ENCODE peak calls at places on chromosomes 4 and X, in five cellular contexts. N, U, Q, L and V are unnamed samples.

GRCh38 chrX:65035451-65035779 is 59.2 kb upstream of the ZC4H2 start:
- DNase-seq in N (no peak), L (peak), Q (peak), U (no peak), V (no peak)

GRCh38 chr4:176792348-176793059 is at the start of gene VEGFC:
- DNase-seq in Q (peak), L (peak), U (peak), N (no peak), V (no peak)

GRCh38 chrX:14802943-14803710 is 69.7 kb downstream of the FANCB start:
- DNase-seq in N (no peak), U (no peak), Q (peak), L (no peak), V (no peak)

GRCh38 chr4:117064297-117064696 is 21.1 kb downstream of the TRAM1L1 start:
- DNase-seq in N (no peak), Q (no peak), U (no peak), L (no peak), V (no peak)

GRCh38 chr4:65227628-65228027 is 442.7 kb downstream of the EPHA5 start:
- DNase-seq in N (no peak), Q (no peak), U (no peak), L (no peak), V (no peak)

GRCh38 chr4:78611215-78611558 is 59.6 kb downstream of the ANXA3 start:
- DNase-seq in N (no peak), U (no peak), L (no peak), Q (no peak), V (no peak)

GRCh38 chr4:85929926-85930325 is 429.9 kb downstream of the MAPK10 start:
- DNase-seq in U (no peak), Q (no peak), L (no peak), N (no peak), V (peak)

GRCh38 chr4:29081230-29081955 is 1638.8 kb upstream of the PCDH7 start:
- DNase-seq in N (no peak), Q (peak), U (no peak), L (no peak), V (peak)

GRCh38 chrX:108584617-108585211 is 145.1 kb downstream of the COL4A5 start:
- DNase-seq in N (no peak), L (no peak), Q (peak), U (peak), V (peak)

GRCh38 chrX:14926471-14926870 is 53.2 kb downstream of the MOSPD2 start:
- DNase-seq in L (no peak), U (no peak), Q (no peak), N (no peak), V (no peak)

GRCh38 chrX:153406903-153407302 is 4.4 kb upstream of the ZFP92 start:
- DNase-seq in U (no peak), L (no peak), N (no peak), Q (no peak), V (no peak)

GRCh38 chr4:153234923-153235322 is 30.7 kb downstream of the TRIM2 start:
- DNase-seq in U (no peak), Q (peak), L (no peak), N (no peak), V (no peak)

GRCh38 chrX:68647156-68647957 is at the start of gene STARD8:
- DNase-seq in L (no peak), U (no peak), Q (peak), N (no peak), V (no peak)

GRCh38 chrX:23334871-23335599 is 386 bp downstream of the PTCHD1 start:
- DNase-seq in U (no peak), N (no peak), L (no peak), Q (no peak), V (no peak)

GRCh38 chr4:105902550-105903262 is 7.4 kb downstream of the NPNT start:
- DNase-seq in L (no peak), N (no peak), Q (no peak), U (no peak), V (no peak)

GRCh38 chrX:38627683-38628082 is 66.3 kb downstream of the TSPAN7 start:
- DNase-seq in Q (peak), L (no peak), U (peak), N (no peak), V (peak)

GRCh38 chr4:2402053-2402452 is 16.4 kb downstream of the ZFYVE28 start:
- DNase-seq in U (no peak), N (no peak), Q (no peak), L (no peak), V (no peak)

GRCh38 chr4:24515698-24516097 is 68.7 kb downstream of the DHX15 start:
- DNase-seq in U (no peak), Q (no peak), L (no peak), N (no peak), V (no peak)

GRCh38 chrX:32448945-32449344 is 762.4 kb downstream of the DMD start:
- DNase-seq in L (no peak), U (peak), Q (no peak), N (no peak), V (no peak)

GRCh38 chr4:147984065-147984777 is 252.3 kb downstream of the ARHGAP10 start:
- DNase-seq in L (no peak), N (no peak), Q (peak), U (peak), V (peak)

GRCh38 chr4:71270901-71271300 is 67.9 kb upstream of the SLC4A4 start:
- DNase-seq in Q (peak), U (peak), N (no peak), L (no peak), V (peak)

GRCh38 chr4:103011378-103012025 is 8.0 kb downstream of the SLC9B1 start:
- DNase-seq in N (no peak), L (no peak), U (no peak), Q (peak), V (no peak)

GRCh38 chr4:149183638-149184037 is 632.0 kb downstream of the IQCM start:
- DNase-seq in U (no peak), N (no peak), Q (no peak), L (no peak), V (no peak)

GRCh38 chrX:1418901-1419544 is 27.1 kb upstream of the SLC25A6 start:
- DNase-seq in N (no peak), Q (no peak), U (no peak), L (peak), V (no peak)

GRCh38 chr4:41874398-41874797 is 60.8 kb upstream of the TMEM33 start:
- DNase-seq in N (no peak), Q (no peak), U (no peak), L (no peak), V (no peak)

GRCh38 chrX:42678133-42678532 is 99.8 kb downstream of the PPP1R2C start:
- DNase-seq in U (no peak), L (no peak), N (no peak), Q (peak), V (no peak)

DNA sequence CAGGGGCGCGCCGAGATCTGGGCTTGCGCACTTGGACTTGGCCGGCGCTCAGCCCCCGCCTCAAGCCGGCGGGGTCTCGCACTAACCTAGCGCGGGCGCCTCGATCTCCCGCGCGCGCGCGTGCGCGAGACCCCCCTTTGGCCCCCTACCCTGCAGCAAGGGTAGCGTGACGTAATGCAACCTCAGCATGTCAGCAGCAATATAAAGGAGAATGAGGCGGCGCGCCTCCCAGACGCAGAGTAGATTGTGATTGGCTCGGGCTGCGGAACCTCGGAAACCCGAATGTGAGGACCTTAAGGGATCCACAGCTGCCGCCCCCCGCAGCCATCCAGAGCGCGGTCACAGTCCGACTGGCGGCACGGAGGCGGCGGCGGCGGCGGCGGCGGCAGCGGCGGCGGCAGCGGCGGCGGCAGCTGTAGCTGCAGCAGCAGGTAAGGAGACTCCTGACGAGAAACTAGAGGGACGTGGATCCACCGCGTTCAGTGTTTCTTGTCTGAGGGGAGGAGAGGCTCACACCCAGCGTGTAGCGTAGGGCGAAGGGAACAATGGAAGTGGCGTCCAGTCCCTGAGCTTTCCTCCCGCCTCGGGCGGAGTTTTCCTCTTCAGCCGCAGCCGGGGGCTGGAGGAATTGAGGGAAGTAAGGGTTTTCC is at the start of the genes SATL1 and ZNF711:
- DNase-seq in U (peak), Q (peak), N (no peak), L (peak), V (peak)
- H3K4me3 ChIP-seq in U (peak), Q (peak), N (peak), L (peak), V (peak)

DNA sequence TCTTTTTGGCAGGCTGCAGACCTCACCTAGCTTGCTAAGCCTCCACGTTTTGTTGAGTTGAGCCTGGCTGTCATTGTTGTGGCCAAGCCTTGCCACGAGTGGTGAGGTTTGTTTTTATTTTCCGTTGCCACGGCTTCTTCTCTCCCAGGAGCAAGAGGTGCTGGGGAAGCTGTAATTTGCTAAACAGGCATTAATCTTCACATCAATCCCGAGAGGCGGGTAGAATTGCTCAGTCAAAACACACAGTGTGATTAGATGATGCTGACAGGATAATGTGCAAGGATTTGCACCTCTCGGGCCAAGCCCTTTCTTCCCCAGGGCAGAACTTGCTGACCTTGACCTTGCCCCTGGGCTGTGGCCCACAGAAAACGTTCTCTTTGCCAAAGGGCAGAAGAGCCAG is 72.2 kb upstream of the ATP6AP2 start:
- DNase-seq in U (no peak), Q (no peak), L (no peak), N (no peak), V (no peak)
- H3K4me3 ChIP-seq in U (no peak), Q (no peak), L (no peak), N (no peak), V (no peak)

GRCh38 chr4:182806259-182807252 is 110.6 kb downstream of the DCTD start:
- DNase-seq in Q (peak), U (peak), N (no peak), L (peak), V (no peak)
- H3K4me3 ChIP-seq in Q (peak), U (peak), N (peak), L (peak), V (no peak)

GRCh38 chrX:31371956-31372355 is 300.1 kb upstream of the FTHL17 start:
- DNase-seq in U (no peak), N (no peak), L (no peak), Q (no peak), V (no peak)
- H3K4me3 ChIP-seq in U (no peak), N (no peak), L (no peak), Q (no peak), V (no peak)

GRCh38 chrX:150544835-150545790 is 23.3 kb upstream of the MTM1 start:
- DNase-seq in L (no peak), U (no peak), Q (no peak), N (no peak), V (no peak)

GRCh38 chrX:150548251-150548650 is 20.2 kb upstream of the MTM1 start:
- DNase-seq in U (no peak), N (no peak), Q (no peak), L (no peak), V (no peak)

GRCh38 chrX:150546711-150547153 is 21.7 kb upstream of the MTM1 start:
- DNase-seq in L (no peak), Q (no peak), U (no peak), N (no peak), V (peak)

GRCh38 chrX:150548684-150549083 is 19.7 kb upstream of the MTM1 start:
- DNase-seq in N (no peak), L (no peak), U (no peak), Q (peak), V (no peak)

GRCh38 chrX:150547511-150548115 is 20.8 kb upstream of the MTM1 start:
- DNase-seq in L (peak), N (peak), U (peak), Q (peak), V (no peak)
- H3K4me3 ChIP-seq in L (peak), N (peak), U (peak), Q (peak), V (no peak)